ENCODE peak calls at places on chromosomes 11 and 22, in six cellular contexts. M, L, Z, J, R and S are unnamed samples.

GRCh38 chr11:91587131-91587530 is 637.5 kb upstream of the FAT3 start:
- DNase-seq in M (no peak), Z (no peak), L (no peak), J (no peak), R (no peak), S (no peak)

GRCh38 chr22:49363526-49364230 is 464.0 kb downstream of the BRD1 start:
- DNase-seq in Z (no peak), L (no peak), R (peak; percentile 44), J (no peak), M (no peak), S (no peak)

GRCh38 chr22:32862936-32863661 is 61.6 kb downstream of the TIMP3 start:
- DNase-seq in R (no peak), L (no peak), Z (no peak), J (no peak), M (no peak), S (no peak)

GRCh38 chr11:70420008-70420464 is 21.7 kb downstream of the CTTN start:
- DNase-seq in L (no peak), M (no peak), J (peak; percentile 85), Z (no peak), R (no peak), S (peak; percentile 4)

GRCh38 chr11:116162541-116163230 is 610.1 kb downstream of the BUD13 start:
- DNase-seq in L (no peak), M (no peak), J (no peak), R (no peak), Z (no peak), S (no peak)

GRCh38 chr11:133338588-133338987 is 193.7 kb downstream of the OPCML start:
- DNase-seq in J (no peak), R (no peak), L (no peak), Z (no peak), M (no peak), S (no peak)

GRCh38 chr11:62799486-62799885 is 5.8 kb downstream of the NXF1 start:
- DNase-seq in R (no peak), Z (no peak), M (no peak), J (no peak), L (no peak), S (no peak)

GRCh38 chr22:49322231-49322630 is 505.4 kb downstream of the BRD1 start:
- DNase-seq in Z (no peak), J (no peak), M (no peak), L (no peak), R (peak; percentile 40), S (no peak)

GRCh38 chr11:60757231-60757800 is 649 bp downstream of the MS4A15 start:
- DNase-seq in R (no peak), M (no peak), Z (no peak), J (no peak), L (no peak), S (no peak)

GRCh38 chr11:102603091-102603490 is 22.0 kb downstream of the MMP20 start:
- DNase-seq in J (peak; percentile 85), L (no peak), R (no peak), Z (no peak), M (no peak), S (peak; percentile 67)

GRCh38 chr22:32444068-32444467 is 20.2 kb downstream of the BPIFC start:
- DNase-seq in Z (no peak), L (peak; percentile 7), R (no peak), J (no peak), M (no peak), S (no peak)

GRCh38 chr11:78652866-78653265 is 78.2 kb upstream of the NARS2 start:
- DNase-seq in R (no peak), J (no peak), Z (no peak), M (no peak), L (no peak), S (no peak)